ENCODE peak calls at places on chromosomes 2 and 18, in four cellular contexts. X is cardiac muscle cell, Z is HCT116, P is breast epithelium. A is an unnamed sample.

GRCh38 chr2:98548920-98549818 is 59.1 kb downstream of the COA5 start:
- DNase-seq in X (no peak), Z (no peak), P (peak; percentile 3), A (no peak)

GRCh38 chr2:195613922-195614321 is 43.1 kb upstream of the SLC39A10 start:
- DNase-seq in X (peak; percentile 60), Z (no peak), P (no peak), A (no peak)

GRCh38 chr2:54560146-54560881 is 104.2 kb downstream of the SPTBN1 start:
- DNase-seq in X (peak; percentile 78), Z (no peak), P (peak; percentile 38), A (no peak)

GRCh38 chr2:96816836-96817702 is 1.0 kb downstream of the CNNM3 start:
- DNase-seq in X (peak; percentile 27), Z (no peak), P (no peak), A (no peak)

GRCh38 chr2:179539112-179539511 is 274.5 kb upstream of the SESTD1 start:
- DNase-seq in X (no peak), Z (no peak), P (no peak), A (no peak)

GRCh38 chr18:812673-813404 is 797 bp upstream of the YES1 start:
- DNase-seq in X (peak; percentile 95), Z (peak; percentile 51), P (peak; percentile 74), A (peak; percentile 13)

GRCh38 chr2:190334479-190335224 is 8.7 kb upstream of the INPP1 start:
- DNase-seq in X (peak; percentile 50), Z (no peak), P (no peak), A (no peak)

GRCh38 chr2:75340560-75340959 is 141.2 kb upstream of the TACR1 start:
- DNase-seq in X (no peak), Z (no peak), P (no peak), A (no peak)

GRCh38 chr18:58362027-58362575 is 266.8 kb downstream of the ALPK2 start:
- DNase-seq in X (peak; percentile 93), Z (no peak), P (no peak), A (no peak)

GRCh38 chr18:62912885-62913284 is 197.5 kb downstream of the PHLPP1 start:
- DNase-seq in X (no peak), Z (no peak), P (no peak), A (no peak)

GRCh38 chr2:235607541-235608199 is 113.8 kb downstream of the AGAP1 start:
- DNase-seq in X (peak; percentile 41), Z (no peak), P (no peak), A (no peak)

GRCh38 chr2:25664531-25665307 is 8.7 kb downstream of the DTNB start:
- DNase-seq in X (peak; percentile 80), Z (peak; percentile 68), P (peak; percentile 32), A (no peak)

GRCh38 chr2:10006248-10007147 is 36.9 kb upstream of the KLF11 start:
- DNase-seq in X (no peak), Z (peak; percentile 18), P (no peak), A (no peak)

GRCh38 chr2:172098287-172098649 is 4.4 kb downstream of the DLX2 start:
- DNase-seq in X (no peak), Z (no peak), P (no peak), A (no peak)

GRCh38 chr18:47288741-47289140 is 37.3 kb upstream of the SKOR2 start:
- DNase-seq in X (no peak), Z (no peak), P (no peak), A (no peak)

GRCh38 chr2:101986804-101987740 is 4.7 kb upstream of the IL1R2 start:
- DNase-seq in X (peak; percentile 67), Z (no peak), P (no peak), A (no peak)

GRCh38 chr2:159124441-159124911 is 156.0 kb downstream of the TANC1 start:
- DNase-seq in X (peak; percentile 93), Z (peak; percentile 75), P (no peak), A (no peak)

GRCh38 chr2:84894758-84895520 is 10.5 kb upstream of the TMSB10 start:
- DNase-seq in X (peak; percentile 89), Z (no peak), P (no peak), A (no peak)

GRCh38 chr2:173232956-173233744 is 121.5 kb upstream of the CDCA7 start:
- DNase-seq in X (peak; percentile 45), Z (no peak), P (no peak), A (no peak)

GRCh38 chr2:70336552-70336951 is 34.7 kb upstream of the FAM136A start:
- DNase-seq in X (no peak), Z (no peak), P (no peak), A (no peak)

GRCh38 chr2:69973335-69973735 is 11.9 kb upstream of the ASPRV1 start:
- DNase-seq in X (peak; percentile 65), Z (no peak), P (no peak), A (no peak)

GRCh38 chr2:100739735-100740432 is 80.1 kb upstream of the NPAS2 start:
- DNase-seq in X (no peak), Z (no peak), P (no peak), A (no peak)

GRCh38 chr2:133434962-133435668 is 133.1 kb downstream of the NCKAP5 start:
- DNase-seq in X (peak; percentile 55), Z (no peak), P (peak; percentile 53), A (no peak)

GRCh38 chr2:45595724-45596435 is 15.2 kb downstream of the SRBD1 start:
- DNase-seq in X (peak; percentile 69), Z (no peak), P (no peak), A (no peak)

GRCh38 chr2:39024833-39025232 is 96.0 kb downstream of the SOS1 start:
- DNase-seq in X (no peak), Z (peak; percentile 6), P (no peak), A (no peak)

GRCh38 chr2:20208487-20208882 is 16.4 kb downstream of the SDC1 start:
- DNase-seq in X (no peak), Z (no peak), P (no peak), A (no peak)

GRCh38 chr2:177651833-177652232 is 259.3 kb downstream of the AGPS start:
- DNase-seq in X (no peak), Z (no peak), P (no peak), A (no peak)

GRCh38 chr18:28357785-28358401 is 181.0 kb upstream of the CDH2 start:
- DNase-seq in X (peak; percentile 3), Z (peak; percentile 18), P (no peak), A (no peak)

GRCh38 chr2:214019229-214019972 is 391.5 kb upstream of the VWC2L start:
- DNase-seq in X (peak; percentile 96), Z (peak; percentile 48), P (no peak), A (no peak)

GRCh38 chr18:8354304-8354703 is 254.9 kb upstream of the RAB12 start:
- DNase-seq in X (no peak), Z (no peak), P (no peak), A (no peak)

GRCh38 chr18:8359481-8359880 is 249.8 kb upstream of the RAB12 start:
- DNase-seq in X (no peak), Z (no peak), P (no peak), A (no peak)

GRCh38 chr18:8359076-8359475 is 250.2 kb upstream of the RAB12 start:
- DNase-seq in X (no peak), Z (no peak), P (no peak), A (no peak)

GRCh38 chr18:8358066-8358795 is 251.0 kb upstream of the RAB12 start:
- DNase-seq in X (no peak), Z (no peak), P (no peak), A (no peak)

GRCh38 chr18:8357320-8357719 is 251.9 kb upstream of the RAB12 start:
- DNase-seq in X (no peak), Z (no peak), P (no peak), A (no peak)
- H3K27ac ChIP-seq in X (no peak overlapping the region), Z (no peak overlapping the region), P (no peak overlapping the region), A (no peak overlapping the region)

GRCh38 chr2:48845719-48846118 is 90.2 kb upstream of the LHCGR start:
- DNase-seq in X (peak; percentile 8), Z (no peak), P (no peak), A (no peak)
- H3K4me1 ChIP-seq in X (no peaks in the 10 kb centered on the region), Z (no peaks in the 10 kb centered on the region), P (no peaks in the 10 kb centered on the region), A (no peaks in the 10 kb centered on the region)

GRCh38 chr18:77103181-77103875 is 29.3 kb downstream of the MBP start:
- DNase-seq in X (peak; percentile 81), Z (no peak), P (no peak), A (no peak)

GRCh38 chr18:77101410-77102245 is 31.0 kb downstream of the MBP start:
- DNase-seq in X (peak; percentile 95), Z (peak; percentile 89), P (peak; percentile 73), A (peak; percentile 38)

GRCh38 chr18:77100751-77101355 is 31.7 kb downstream of the MBP start:
- DNase-seq in X (peak; percentile 15), Z (no peak), P (no peak), A (no peak)

GRCh38 chr18:77103991-77104521 is 28.5 kb downstream of the MBP start:
- DNase-seq in X (peak; percentile 89), Z (no peak), P (no peak), A (no peak)

GRCh38 chr18:77102246-77103040 is 30.1 kb downstream of the MBP start:
- DNase-seq in X (peak; percentile 81), Z (no peak), P (no peak), A (no peak)
- H3K27ac ChIP-seq in X (no peak overlapping the region), Z (peak overlapping the region; percentile 96), P (peak overlapping the region; percentile 93), A (peak overlapping the region; percentile 90)

GRCh38 chr18:55552498-55553189 is 35.3 kb downstream of the TCF4 start:
- DNase-seq in X (peak; percentile 50), Z (no peak), P (no peak), A (no peak)

GRCh38 chr18:55546873-55547704 is 40.9 kb downstream of the TCF4 start:
- DNase-seq in X (peak; percentile 74), Z (no peak), P (no peak), A (no peak)

GRCh38 chr18:55547705-55548056 is 40.3 kb downstream of the TCF4 start:
- DNase-seq in X (no peak), Z (no peak), P (no peak), A (no peak)

GRCh38 chr18:55549474-55550104 is 38.4 kb downstream of the TCF4 start:
- DNase-seq in X (no peak), Z (no peak), P (no peak), A (no peak)

DNA sequence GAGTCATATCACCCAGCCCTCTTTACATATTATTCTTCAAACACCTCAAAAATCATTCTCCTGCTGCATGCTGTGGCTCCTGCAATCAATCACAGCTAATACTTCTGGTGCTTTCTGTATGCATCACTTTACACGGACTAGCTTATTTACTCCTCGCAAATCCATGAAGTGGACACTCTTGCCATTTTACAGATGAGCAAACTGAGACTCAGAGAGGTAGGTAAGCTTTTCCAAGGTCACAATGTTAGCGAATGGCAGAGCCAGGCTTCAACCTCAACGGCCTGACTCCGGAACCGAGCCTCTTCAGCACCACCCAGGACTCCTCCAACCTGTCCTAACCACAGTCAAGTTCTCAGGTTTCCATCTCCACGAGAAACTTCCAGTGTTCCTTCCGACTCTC is 36.8 kb downstream of the TCF4 start:
- DNase-seq in X (no peak), Z (no peak), P (no peak), A (no peak)
- H3K4me1 ChIP-seq in X (peaks cover 18% of the 10 kb centered on the region), Z (no peaks in the 10 kb centered on the region), P (no peaks in the 10 kb centered on the region), A (no peaks in the 10 kb centered on the region)

DNA sequence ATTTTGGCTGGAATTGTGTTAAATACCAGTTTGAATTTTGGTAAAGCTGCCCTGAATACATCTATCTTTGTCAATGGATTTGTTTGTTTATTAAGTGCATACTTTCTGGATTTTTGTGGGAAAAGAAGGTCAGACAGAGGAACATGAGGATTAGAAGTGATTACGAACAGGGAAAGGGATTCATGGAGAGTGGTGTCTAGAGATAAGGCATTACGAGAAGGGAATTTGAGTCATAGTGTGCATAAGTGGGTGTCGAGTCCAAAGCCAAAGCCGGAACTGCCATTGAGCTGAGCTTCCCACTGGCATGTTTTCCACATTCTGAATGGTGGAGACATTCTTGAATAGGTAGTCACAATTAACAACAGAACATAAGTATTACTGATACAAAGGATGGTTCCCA is 68.9 kb upstream of the EFEMP1 start:
- DNase-seq in X (peak; percentile 99), Z (no peak), P (no peak), A (no peak)
- H3K27ac ChIP-seq in X (no peak overlapping the region), Z (no peak overlapping the region), P (no peak overlapping the region), A (no peak overlapping the region)

A was measured in esophagus squamous epithelium.